ENCODE peak calls at places on chromosomes 5 and 9, in ten cellular contexts. One of them, this sample, is unnamed.

GRCh38 chr5:36147681-36148080 is 4.0 kb downstream of the LMBRD2 start:
- DNase-seq in BE2C: no peak
- DNase-seq in WTC11: no peak
- DNase-seq in astrocyte of the cerebellum: no peak
- DNase-seq in GM20000: no peak
- DNase-seq in head of caudate nucleus: no peak
- DNase-seq in iris pigment epithelial cell: peak; percentile 43
- DNase-seq in Panc1: no peak
- DNase-seq in astrocyte: no peak
- DNase-seq in Caki2: no peak
- DNase-seq in this sample: no peak

GRCh38 chr9:74036549-74037231 is 460.4 kb upstream of the RORB start:
- DNase-seq in BE2C: no peak
- DNase-seq in WTC11: no peak
- DNase-seq in astrocyte of the cerebellum: no peak
- DNase-seq in GM20000: no peak
- DNase-seq in head of caudate nucleus: no peak
- DNase-seq in iris pigment epithelial cell: peak; percentile 19
- DNase-seq in Panc1: no peak
- DNase-seq in astrocyte: peak; percentile 53
- DNase-seq in Caki2: no peak
- DNase-seq in this sample: no peak

GRCh38 chr5:179595916-179596315 is 27.6 kb downstream of the HNRNPH1 start:
- DNase-seq in BE2C: no peak
- DNase-seq in WTC11: no peak
- DNase-seq in astrocyte of the cerebellum: peak; percentile 44
- DNase-seq in GM20000: no peak
- DNase-seq in head of caudate nucleus: no peak
- DNase-seq in iris pigment epithelial cell: peak; percentile 91
- DNase-seq in Panc1: no peak
- DNase-seq in astrocyte: peak; percentile 66
- DNase-seq in Caki2: no peak
- DNase-seq in this sample: no peak

GRCh38 chr5:7541898-7542297 is 146.0 kb downstream of the ADCY2 start:
- DNase-seq in BE2C: no peak
- DNase-seq in WTC11: no peak
- DNase-seq in astrocyte of the cerebellum: no peak
- DNase-seq in GM20000: no peak
- DNase-seq in head of caudate nucleus: no peak
- DNase-seq in iris pigment epithelial cell: no peak
- DNase-seq in Panc1: no peak
- DNase-seq in astrocyte: no peak
- DNase-seq in Caki2: no peak
- DNase-seq in this sample: no peak

GRCh38 chr9:21317956-21318923 is 13.1 kb upstream of the IFNA5 start:
- DNase-seq in BE2C: peak; percentile 37
- DNase-seq in WTC11: peak; percentile 22
- DNase-seq in astrocyte of the cerebellum: peak; percentile 33
- DNase-seq in GM20000: peak; percentile 32
- DNase-seq in head of caudate nucleus: peak; percentile 47
- DNase-seq in iris pigment epithelial cell: peak; percentile 53
- DNase-seq in Panc1: no peak
- DNase-seq in astrocyte: peak; percentile 20
- DNase-seq in Caki2: peak; percentile 36
- DNase-seq in this sample: peak; percentile 8

GRCh38 chr9:79774356-79774755 is 202.6 kb downstream of the TLE4 start:
- DNase-seq in BE2C: no peak
- DNase-seq in WTC11: no peak
- DNase-seq in astrocyte of the cerebellum: no peak
- DNase-seq in GM20000: no peak
- DNase-seq in head of caudate nucleus: no peak
- DNase-seq in iris pigment epithelial cell: no peak
- DNase-seq in Panc1: no peak
- DNase-seq in astrocyte: peak; percentile 22
- DNase-seq in Caki2: no peak
- DNase-seq in this sample: no peak

GRCh38 chr9:119101048-119101447 is 268.2 kb downstream of the BRINP1 start:
- DNase-seq in BE2C: no peak
- DNase-seq in WTC11: no peak
- DNase-seq in astrocyte of the cerebellum: no peak
- DNase-seq in GM20000: no peak
- DNase-seq in head of caudate nucleus: no peak
- DNase-seq in iris pigment epithelial cell: no peak
- DNase-seq in Panc1: no peak
- DNase-seq in astrocyte: no peak
- DNase-seq in Caki2: no peak
- DNase-seq in this sample: no peak

GRCh38 chr9:110578896-110579752 is at the start of gene SVEP1:
- DNase-seq in BE2C: peak; percentile 33
- DNase-seq in WTC11: peak; percentile 49
- DNase-seq in astrocyte of the cerebellum: no peak
- DNase-seq in GM20000: peak; percentile 20
- DNase-seq in head of caudate nucleus: peak; percentile 66
- DNase-seq in iris pigment epithelial cell: peak; percentile 81
- DNase-seq in Panc1: no peak
- DNase-seq in astrocyte: peak; percentile 72
- DNase-seq in Caki2: peak; percentile 62
- DNase-seq in this sample: peak; percentile 88

GRCh38 chr9:137666950-137667670 is 48.3 kb downstream of the EHMT1 start:
- DNase-seq in BE2C: no peak
- DNase-seq in WTC11: peak; percentile 77
- DNase-seq in astrocyte of the cerebellum: no peak
- DNase-seq in GM20000: no peak
- DNase-seq in head of caudate nucleus: peak; percentile 58
- DNase-seq in iris pigment epithelial cell: no peak
- DNase-seq in Panc1: no peak
- DNase-seq in astrocyte: no peak
- DNase-seq in Caki2: no peak
- DNase-seq in this sample: peak; percentile 82

GRCh38 chr5:94613583-94613982 is 4.8 kb downstream of the KIAA0825 start:
- DNase-seq in BE2C: peak; percentile 18
- DNase-seq in WTC11: no peak
- DNase-seq in astrocyte of the cerebellum: no peak
- DNase-seq in GM20000: peak; percentile 16
- DNase-seq in head of caudate nucleus: no peak
- DNase-seq in iris pigment epithelial cell: peak; percentile 53
- DNase-seq in Panc1: no peak
- DNase-seq in astrocyte: no peak
- DNase-seq in Caki2: no peak
- DNase-seq in this sample: no peak

GRCh38 chr9:69019808-69020207 is 5.9 kb upstream of the PRKACG start:
- DNase-seq in BE2C: no peak
- DNase-seq in WTC11: no peak
- DNase-seq in astrocyte of the cerebellum: no peak
- DNase-seq in GM20000: no peak
- DNase-seq in head of caudate nucleus: no peak
- DNase-seq in iris pigment epithelial cell: no peak
- DNase-seq in Panc1: no peak
- DNase-seq in astrocyte: no peak
- DNase-seq in Caki2: no peak
- DNase-seq in this sample: no peak

GRCh38 chr5:180521101-180521500 is 26.9 kb downstream of the CNOT6 start:
- DNase-seq in BE2C: no peak
- DNase-seq in WTC11: no peak
- DNase-seq in astrocyte of the cerebellum: no peak
- DNase-seq in GM20000: no peak
- DNase-seq in head of caudate nucleus: no peak
- DNase-seq in iris pigment epithelial cell: no peak
- DNase-seq in Panc1: no peak
- DNase-seq in astrocyte: no peak
- DNase-seq in Caki2: no peak
- DNase-seq in this sample: no peak

GRCh38 chr5:36723921-36724320 is 117.5 kb downstream of the SLC1A3 start:
- DNase-seq in BE2C: no peak
- DNase-seq in WTC11: no peak
- DNase-seq in astrocyte of the cerebellum: no peak
- DNase-seq in GM20000: peak; percentile 56
- DNase-seq in head of caudate nucleus: no peak
- DNase-seq in iris pigment epithelial cell: no peak
- DNase-seq in Panc1: no peak
- DNase-seq in astrocyte: no peak
- DNase-seq in Caki2: no peak
- DNase-seq in this sample: no peak

GRCh38 chr5:115321309-115321708 is 24.9 kb upstream of the CCDC112 start:
- DNase-seq in BE2C: no peak
- DNase-seq in WTC11: no peak
- DNase-seq in astrocyte of the cerebellum: no peak
- DNase-seq in GM20000: no peak
- DNase-seq in head of caudate nucleus: no peak
- DNase-seq in iris pigment epithelial cell: peak; percentile 68
- DNase-seq in Panc1: no peak
- DNase-seq in astrocyte: peak; percentile 75
- DNase-seq in Caki2: no peak
- DNase-seq in this sample: no peak

GRCh38 chr5:61409568-61409967 is 77.5 kb downstream of the ZSWIM6 start:
- DNase-seq in BE2C: no peak
- DNase-seq in WTC11: no peak
- DNase-seq in astrocyte of the cerebellum: peak; percentile 89
- DNase-seq in GM20000: no peak
- DNase-seq in head of caudate nucleus: no peak
- DNase-seq in iris pigment epithelial cell: peak; percentile 97
- DNase-seq in Panc1: no peak
- DNase-seq in astrocyte: peak; percentile 97
- DNase-seq in Caki2: peak; percentile 86
- DNase-seq in this sample: peak; percentile 18

GRCh38 chr9:89079421-89079820 is 88.2 kb downstream of the S1PR3 start:
- DNase-seq in BE2C: no peak
- DNase-seq in WTC11: no peak
- DNase-seq in astrocyte of the cerebellum: no peak
- DNase-seq in GM20000: no peak
- DNase-seq in head of caudate nucleus: no peak
- DNase-seq in iris pigment epithelial cell: peak; percentile 23
- DNase-seq in Panc1: no peak
- DNase-seq in astrocyte: peak; percentile 14
- DNase-seq in Caki2: no peak
- DNase-seq in this sample: no peak

GRCh38 chr9:78029601-78030552 is 1.7 kb downstream of the GNAQ start:
- DNase-seq in BE2C: peak; percentile 51
- DNase-seq in WTC11: no peak
- DNase-seq in astrocyte of the cerebellum: no peak
- DNase-seq in GM20000: peak; percentile 31
- DNase-seq in head of caudate nucleus: no peak
- DNase-seq in iris pigment epithelial cell: peak; percentile 60
- DNase-seq in Panc1: no peak
- DNase-seq in astrocyte: no peak
- DNase-seq in Caki2: peak; percentile 55
- DNase-seq in this sample: peak; percentile 57

GRCh38 chr5:93305984-93306383 is 275.0 kb downstream of the NR2F1-AS1 start:
- DNase-seq in BE2C: peak; percentile 12
- DNase-seq in WTC11: no peak
- DNase-seq in astrocyte of the cerebellum: no peak
- DNase-seq in GM20000: no peak
- DNase-seq in head of caudate nucleus: no peak
- DNase-seq in iris pigment epithelial cell: no peak
- DNase-seq in Panc1: no peak
- DNase-seq in astrocyte: no peak
- DNase-seq in Caki2: no peak
- DNase-seq in this sample: peak; percentile 25

GRCh38 chr9:75892168-75892901 is 1.9 kb downstream of the PCSK5 start:
- DNase-seq in BE2C: no peak
- DNase-seq in WTC11: peak; percentile 59
- DNase-seq in astrocyte of the cerebellum: no peak
- DNase-seq in GM20000: peak; percentile 12
- DNase-seq in head of caudate nucleus: peak; percentile 48
- DNase-seq in iris pigment epithelial cell: no peak
- DNase-seq in Panc1: no peak
- DNase-seq in astrocyte: no peak
- DNase-seq in Caki2: peak; percentile 87
- DNase-seq in this sample: peak; percentile 50

GRCh38 chr9:129333613-129333960 is 155.5 kb upstream of the IER5L start:
- DNase-seq in BE2C: no peak
- DNase-seq in WTC11: peak; percentile 47
- DNase-seq in astrocyte of the cerebellum: peak; percentile 19
- DNase-seq in GM20000: no peak
- DNase-seq in head of caudate nucleus: no peak
- DNase-seq in iris pigment epithelial cell: no peak
- DNase-seq in Panc1: no peak
- DNase-seq in astrocyte: no peak
- DNase-seq in Caki2: no peak
- DNase-seq in this sample: no peak

GRCh38 chr5:39624890-39625289 is 200.1 kb upstream of the DAB2 start:
- DNase-seq in BE2C: no peak
- DNase-seq in WTC11: no peak
- DNase-seq in astrocyte of the cerebellum: no peak
- DNase-seq in GM20000: no peak
- DNase-seq in head of caudate nucleus: no peak
- DNase-seq in iris pigment epithelial cell: no peak
- DNase-seq in Panc1: no peak
- DNase-seq in astrocyte: no peak
- DNase-seq in Caki2: no peak
- DNase-seq in this sample: no peak

GRCh38 chr9:132099741-132100407 is 20.2 kb upstream of the MED27 start:
- DNase-seq in BE2C: no peak
- DNase-seq in WTC11: no peak
- DNase-seq in astrocyte of the cerebellum: no peak
- DNase-seq in GM20000: no peak
- DNase-seq in head of caudate nucleus: no peak
- DNase-seq in iris pigment epithelial cell: peak; percentile 40
- DNase-seq in Panc1: no peak
- DNase-seq in astrocyte: no peak
- DNase-seq in Caki2: peak; percentile 13
- DNase-seq in this sample: no peak

GRCh38 chr5:160030631-160031377 is 21.9 kb downstream of the TTC1 start:
- DNase-seq in BE2C: no peak
- DNase-seq in WTC11: no peak
- DNase-seq in astrocyte of the cerebellum: peak; percentile 45
- DNase-seq in GM20000: no peak
- DNase-seq in head of caudate nucleus: no peak
- DNase-seq in iris pigment epithelial cell: peak; percentile 29
- DNase-seq in Panc1: no peak
- DNase-seq in astrocyte: peak; percentile 71
- DNase-seq in Caki2: no peak
- DNase-seq in this sample: no peak

GRCh38 chr5:54093861-54094260 is 216.5 kb downstream of the ARL15 start:
- DNase-seq in BE2C: no peak
- DNase-seq in WTC11: no peak
- DNase-seq in astrocyte of the cerebellum: no peak
- DNase-seq in GM20000: peak; percentile 4
- DNase-seq in head of caudate nucleus: no peak
- DNase-seq in iris pigment epithelial cell: no peak
- DNase-seq in Panc1: no peak
- DNase-seq in astrocyte: no peak
- DNase-seq in Caki2: no peak
- DNase-seq in this sample: no peak

GRCh38 chr9:132670359-132670815 is at the start of gene GTF3C4:
- DNase-seq in BE2C: peak; percentile 89
- DNase-seq in WTC11: peak; percentile 81
- DNase-seq in astrocyte of the cerebellum: peak; percentile 37
- DNase-seq in GM20000: peak; percentile 95
- DNase-seq in head of caudate nucleus: peak; percentile 92
- DNase-seq in iris pigment epithelial cell: peak; percentile 23
- DNase-seq in Panc1: no peak
- DNase-seq in astrocyte: no peak
- DNase-seq in Caki2: no peak
- DNase-seq in this sample: no peak

GRCh38 chr9:93653762-93654161 is 77.4 kb downstream of the PHF2 start:
- DNase-seq in BE2C: no peak
- DNase-seq in WTC11: peak; percentile 5
- DNase-seq in astrocyte of the cerebellum: no peak
- DNase-seq in GM20000: no peak
- DNase-seq in head of caudate nucleus: peak; percentile 12
- DNase-seq in iris pigment epithelial cell: no peak
- DNase-seq in Panc1: no peak
- DNase-seq in astrocyte: no peak
- DNase-seq in Caki2: no peak
- DNase-seq in this sample: no peak

GRCh38 chr5:88805151-88805784 is 77.7 kb downstream of the MEF2C start:
- DNase-seq in BE2C: no peak
- DNase-seq in WTC11: no peak
- DNase-seq in astrocyte of the cerebellum: no peak
- DNase-seq in GM20000: no peak
- DNase-seq in head of caudate nucleus: no peak
- DNase-seq in iris pigment epithelial cell: no peak
- DNase-seq in Panc1: no peak
- DNase-seq in astrocyte: no peak
- DNase-seq in Caki2: no peak
- DNase-seq in this sample: no peak

This sample was measured in ELF-1.